ENCODE peak calls at places on chromosomes 4 and X, in seven cellular contexts. J is fibroblast of the aortic adventitia, C is GM23338, W is neural crest cell, M is AG09309, P is fibroblast of pulmonary artery, Y is PC-3. B is an unnamed sample.

GRCh38 chr4:72983706-72984105 is 85.8 kb downstream of the COX18 start:
- DNase-seq in C (peak), Y (peak), W (no peak), J (no peak), P (no peak), M (no peak), B (no peak)

GRCh38 chrX:9534686-9535085 is 69.8 kb downstream of the TBL1X start:
- DNase-seq in P (peak), M (peak), W (no peak), C (no peak), J (peak), Y (no peak), B (peak)

GRCh38 chr4:112098841-112099240 is 46.4 kb upstream of the FAM241A start:
- DNase-seq in W (no peak), P (no peak), J (no peak), Y (no peak), C (no peak), M (no peak), B (no peak)

GRCh38 chr4:19005211-19005610 is 983.7 kb upstream of the LCORL start:
- DNase-seq in M (no peak), W (no peak), P (peak), J (no peak), Y (no peak), C (peak), B (no peak)

GRCh38 chrX:19679787-19680186 is 164.5 kb upstream of the MAP3K15 start:
- DNase-seq in W (no peak), Y (peak), J (no peak), P (no peak), M (no peak), C (no peak), B (no peak)

GRCh38 chr4:58061967-58062366 is 951.8 kb upstream of the IGFBP7 start:
- DNase-seq in Y (peak), W (no peak), P (no peak), J (no peak), M (no peak), C (peak), B (no peak)

GRCh38 chrX:48498374-48498809 is 10.4 kb upstream of the PORCN start:
- DNase-seq in Y (peak), W (no peak), J (peak), C (no peak), M (peak), P (peak), B (no peak)

GRCh38 chr4:69322055-69322454 is 41.8 kb downstream of the UGT2B28 start:
- DNase-seq in J (peak), M (no peak), C (no peak), W (no peak), Y (peak), P (peak), B (no peak)

GRCh38 chr4:57109847-57110634 is at the start of gene IGFBP7:
- DNase-seq in M (no peak), Y (no peak), W (peak), P (peak), C (peak), J (peak), B (no peak)

GRCh38 chrX:33183366-33183765 is 28.0 kb downstream of the DMD start:
- DNase-seq in W (no peak), C (peak), J (peak), M (no peak), Y (no peak), P (peak), B (no peak)

GRCh38 chr4:85928775-85929585 is 430.9 kb downstream of the MAPK10 start:
- DNase-seq in W (no peak), M (peak), C (no peak), P (peak), Y (no peak), J (peak), B (no peak)

GRCh38 chrX:69539437-69539836 is 35.3 kb downstream of the NALF2 start:
- DNase-seq in Y (no peak), M (no peak), P (no peak), W (no peak), J (no peak), C (no peak), B (no peak)

GRCh38 chr4:61425315-61425714 is 225.2 kb downstream of the ADGRL3 start:
- DNase-seq in W (no peak), M (no peak), Y (peak), C (no peak), J (no peak), P (no peak), B (no peak)

GRCh38 chr4:159009521-159009920 is 93.4 kb upstream of the RAPGEF2 start:
- DNase-seq in J (no peak), P (no peak), Y (no peak), C (no peak), M (no peak), W (no peak), B (no peak)

GRCh38 chr4:184684491-184685189 is 35.1 kb downstream of the PRIMPOL start:
- DNase-seq in P (peak), C (no peak), J (no peak), W (no peak), Y (no peak), M (no peak), B (no peak)

GRCh38 chr4:189090174-189090814 is 850.4 kb upstream of the FRG1 start:
- DNase-seq in M (no peak), C (peak), W (no peak), P (peak), J (no peak), Y (peak), B (no peak)

GRCh38 chr4:3689576-3690551 is 76.3 kb upstream of the ADRA2C start:
- DNase-seq in C (no peak), J (no peak), M (no peak), P (no peak), W (no peak), Y (no peak), B (no peak)

GRCh38 chr4:75702919-75703411 is 21.4 kb upstream of the USO1 start:
- DNase-seq in Y (no peak), P (no peak), C (peak), M (no peak), J (no peak), W (no peak), B (no peak)

GRCh38 chr4:69970071-69970470 is 4.5 kb upstream of the CSN2 start:
- DNase-seq in W (no peak), P (peak), M (no peak), C (no peak), J (no peak), Y (no peak), B (no peak)

GRCh38 chr4:133146574-133147198 is 2.4 kb upstream of the PCDH10 start:
- DNase-seq in Y (peak), C (peak), P (peak), J (peak), W (peak), M (no peak), B (no peak)

GRCh38 chr4:168868044-168868855 is 141.8 kb downstream of the CBR4 start:
- DNase-seq in Y (peak), P (peak), C (no peak), W (no peak), J (peak), M (no peak), B (peak)

GRCh38 chrX:20412871-20413486 is 146.3 kb upstream of the RPS6KA3 start:
- DNase-seq in M (no peak), P (no peak), Y (no peak), J (no peak), W (no peak), C (no peak), B (no peak)

GRCh38 chr4:169200361-169201030 is 70.3 kb downstream of the SH3RF1 start:
- DNase-seq in J (no peak), P (no peak), M (no peak), W (no peak), Y (peak), C (no peak), B (no peak)

GRCh38 chrX:103747199-103747598 is 29.4 kb upstream of the PLP1 start:
- DNase-seq in M (no peak), P (no peak), W (no peak), J (no peak), C (no peak), Y (no peak), B (no peak)

GRCh38 chrX:153881281-153881680 is 4.7 kb downstream of the L1CAM start:
- DNase-seq in J (no peak), P (no peak), W (no peak), Y (no peak), M (no peak), C (no peak), B (no peak)

GRCh38 chr4:26069218-26069617 is 155.2 kb downstream of the SMIM20 start:
- DNase-seq in W (no peak), J (peak), P (peak), C (peak), Y (peak), M (no peak), B (no peak)
- TF ChIP-seq CTCF in W (peak), J (peak), P (peak), C (peak), Y (peak), M (peak), B (peak)

GRCh38 chr4:95478679-95479078 is 70.1 kb downstream of the UNC5C start:
- DNase-seq in J (no peak), M (no peak), P (no peak), C (peak), Y (no peak), W (no peak), B (no peak)
- TF ChIP-seq CTCF in J (no peak), M (no peak), P (no peak), C (no peak), Y (no peak), W (no peak), B (no peak)

DNA sequence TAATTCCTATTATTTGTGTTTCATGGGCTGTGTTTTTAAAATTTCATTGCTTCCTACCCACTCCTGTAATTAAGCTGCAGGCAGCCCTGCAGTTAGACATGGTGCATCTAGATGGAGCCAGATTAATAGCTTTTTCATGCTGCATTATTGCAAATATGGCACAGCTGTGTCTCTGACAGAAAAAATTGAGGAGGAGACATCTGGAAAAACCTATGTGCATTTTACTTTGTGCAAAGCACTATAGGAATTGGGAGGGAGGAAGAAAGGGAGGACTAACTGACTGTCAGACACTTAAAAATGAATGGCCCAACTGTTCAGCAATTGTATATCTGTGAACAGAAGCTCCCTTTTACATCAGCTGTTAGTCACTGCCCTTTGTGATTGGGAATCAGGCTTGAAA is 8.1 kb upstream of the RPGR start:
- DNase-seq in M (no peak), W (no peak), Y (no peak), C (no peak), J (no peak), P (no peak), B (no peak)
- TF ChIP-seq CTCF in M (peak), W (no peak), Y (peak), C (no peak), J (peak), P (peak), B (no peak)

DNA sequence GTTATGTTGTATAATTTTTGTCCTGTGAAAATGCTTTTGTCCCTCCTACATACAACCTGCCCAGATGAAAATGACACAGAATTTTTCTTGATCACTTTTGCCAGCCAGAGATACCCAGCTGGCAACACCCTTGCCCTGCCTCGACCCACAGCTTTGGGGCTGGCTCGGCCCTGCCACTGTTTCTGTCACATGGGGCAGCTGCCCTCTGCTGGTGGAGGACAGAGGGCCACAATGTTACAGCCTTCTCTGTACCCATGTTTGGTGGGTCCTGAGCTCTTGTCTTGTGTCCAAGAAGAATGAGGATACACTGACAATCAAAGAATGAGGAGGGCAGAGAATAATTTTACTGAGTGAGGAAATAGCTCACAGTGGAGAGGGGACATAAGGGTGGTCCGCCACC is 31.1 kb downstream of the BMP15 start:
- DNase-seq in Y (peak), M (no peak), J (no peak), C (peak), W (no peak), P (no peak), B (no peak)
- TF ChIP-seq CTCF in Y (peak), M (peak), J (peak), C (peak), W (peak), P (peak), B (peak)

GRCh38 chrX:95318882-95319281 is 1365.8 kb upstream of the DIAPH2 start:
- DNase-seq in P (no peak), C (peak), Y (peak), J (no peak), M (no peak), W (no peak), B (no peak)
- TF ChIP-seq CTCF in P (no peak), C (peak), Y (peak), J (peak), M (peak), W (peak), B (peak)